ENCODE peak calls at places on chromosome 20, in seven cellular contexts. One of them, this sample, is unnamed.

GRCh38 chr20:33437141-33437911 is 6.2 kb downstream of the SNTA1 start:
- DNase-seq in activated CD4-positive, alpha-beta T cell treated with anti-CD3 and anti-CD28 coated beads for 48 hours: no peak
- DNase-seq in cardiac muscle cell: peak
- DNase-seq in nephron progenitor cell: no peak
- DNase-seq in CD4-positive, CD25-positive, alpha-beta regulatory T cell: no peak
- DNase-seq in CD8-positive, alpha-beta T cell: no peak
- DNase-seq in SK-N-DZ: no peak
- DNase-seq in this sample: no peak

GRCh38 chr20:46111028-46111835 is 6.9 kb upstream of the CD40 start:
- DNase-seq in activated CD4-positive, alpha-beta T cell treated with anti-CD3 and anti-CD28 coated beads for 48 hours: peak
- DNase-seq in cardiac muscle cell: no peak
- DNase-seq in nephron progenitor cell: no peak
- DNase-seq in CD4-positive, CD25-positive, alpha-beta regulatory T cell: no peak
- DNase-seq in CD8-positive, alpha-beta T cell: no peak
- DNase-seq in SK-N-DZ: no peak
- DNase-seq in this sample: peak

GRCh38 chr20:44342240-44342639 is 5.4 kb downstream of the R3HDML start:
- DNase-seq in activated CD4-positive, alpha-beta T cell treated with anti-CD3 and anti-CD28 coated beads for 48 hours: no peak
- DNase-seq in cardiac muscle cell: no peak
- DNase-seq in nephron progenitor cell: no peak
- DNase-seq in CD4-positive, CD25-positive, alpha-beta regulatory T cell: no peak
- DNase-seq in CD8-positive, alpha-beta T cell: no peak
- DNase-seq in SK-N-DZ: no peak
- DNase-seq in this sample: no peak

GRCh38 chr20:44287272-44288097 is 23.5 kb downstream of the FITM2 start:
- DNase-seq in activated CD4-positive, alpha-beta T cell treated with anti-CD3 and anti-CD28 coated beads for 48 hours: no peak
- DNase-seq in cardiac muscle cell: no peak
- DNase-seq in nephron progenitor cell: no peak
- DNase-seq in CD4-positive, CD25-positive, alpha-beta regulatory T cell: no peak
- DNase-seq in CD8-positive, alpha-beta T cell: no peak
- DNase-seq in SK-N-DZ: no peak
- DNase-seq in this sample: no peak

GRCh38 chr20:24097051-24097450 is 108.5 kb upstream of the GGTLC1 start:
- DNase-seq in activated CD4-positive, alpha-beta T cell treated with anti-CD3 and anti-CD28 coated beads for 48 hours: no peak
- DNase-seq in cardiac muscle cell: peak
- DNase-seq in nephron progenitor cell: no peak
- DNase-seq in CD4-positive, CD25-positive, alpha-beta regulatory T cell: no peak
- DNase-seq in CD8-positive, alpha-beta T cell: no peak
- DNase-seq in SK-N-DZ: no peak
- DNase-seq in this sample: no peak

GRCh38 chr20:40980106-40980827 is 48.4 kb upstream of the TOP1 start:
- DNase-seq in activated CD4-positive, alpha-beta T cell treated with anti-CD3 and anti-CD28 coated beads for 48 hours: no peak
- DNase-seq in cardiac muscle cell: no peak
- DNase-seq in nephron progenitor cell: no peak
- DNase-seq in CD4-positive, CD25-positive, alpha-beta regulatory T cell: no peak
- DNase-seq in CD8-positive, alpha-beta T cell: no peak
- DNase-seq in SK-N-DZ: no peak
- DNase-seq in this sample: no peak

GRCh38 chr20:63025534-63026331 is 19.0 kb upstream of the BHLHE23 start:
- DNase-seq in activated CD4-positive, alpha-beta T cell treated with anti-CD3 and anti-CD28 coated beads for 48 hours: peak
- DNase-seq in cardiac muscle cell: no peak
- DNase-seq in nephron progenitor cell: no peak
- DNase-seq in CD4-positive, CD25-positive, alpha-beta regulatory T cell: peak
- DNase-seq in CD8-positive, alpha-beta T cell: no peak
- DNase-seq in SK-N-DZ: no peak
- DNase-seq in this sample: no peak

GRCh38 chr20:57436223-57436545 is 45.0 kb downstream of the RBM38 start:
- DNase-seq in activated CD4-positive, alpha-beta T cell treated with anti-CD3 and anti-CD28 coated beads for 48 hours: no peak
- DNase-seq in cardiac muscle cell: no peak
- DNase-seq in nephron progenitor cell: no peak
- DNase-seq in CD4-positive, CD25-positive, alpha-beta regulatory T cell: no peak
- DNase-seq in CD8-positive, alpha-beta T cell: no peak
- DNase-seq in SK-N-DZ: no peak
- DNase-seq in this sample: no peak

GRCh38 chr20:40286991-40287531 is 402.0 kb downstream of the MAFB start:
- DNase-seq in activated CD4-positive, alpha-beta T cell treated with anti-CD3 and anti-CD28 coated beads for 48 hours: no peak
- DNase-seq in cardiac muscle cell: no peak
- DNase-seq in nephron progenitor cell: no peak
- DNase-seq in CD4-positive, CD25-positive, alpha-beta regulatory T cell: no peak
- DNase-seq in CD8-positive, alpha-beta T cell: no peak
- DNase-seq in SK-N-DZ: no peak
- DNase-seq in this sample: no peak

GRCh38 chr20:17967595-17968365 is 814 bp downstream of the SNX5 start:
- DNase-seq in activated CD4-positive, alpha-beta T cell treated with anti-CD3 and anti-CD28 coated beads for 48 hours: peak
- DNase-seq in cardiac muscle cell: peak
- DNase-seq in nephron progenitor cell: no peak
- DNase-seq in CD4-positive, CD25-positive, alpha-beta regulatory T cell: peak
- DNase-seq in CD8-positive, alpha-beta T cell: peak
- DNase-seq in SK-N-DZ: no peak
- DNase-seq in this sample: peak

GRCh38 chr20:13325033-13325432 is 104.0 kb downstream of the ISM1 start:
- DNase-seq in activated CD4-positive, alpha-beta T cell treated with anti-CD3 and anti-CD28 coated beads for 48 hours: peak
- DNase-seq in cardiac muscle cell: peak
- DNase-seq in nephron progenitor cell: peak
- DNase-seq in CD4-positive, CD25-positive, alpha-beta regulatory T cell: no peak
- DNase-seq in CD8-positive, alpha-beta T cell: no peak
- DNase-seq in SK-N-DZ: peak
- DNase-seq in this sample: peak

GRCh38 chr20:17565164-17565845 is 4.6 kb upstream of the DSTN start:
- DNase-seq in activated CD4-positive, alpha-beta T cell treated with anti-CD3 and anti-CD28 coated beads for 48 hours: no peak
- DNase-seq in cardiac muscle cell: no peak
- DNase-seq in nephron progenitor cell: no peak
- DNase-seq in CD4-positive, CD25-positive, alpha-beta regulatory T cell: no peak
- DNase-seq in CD8-positive, alpha-beta T cell: no peak
- DNase-seq in SK-N-DZ: no peak
- DNase-seq in this sample: no peak

GRCh38 chr20:47125553-47126373 is 230.7 kb downstream of the ZMYND8 start:
- DNase-seq in activated CD4-positive, alpha-beta T cell treated with anti-CD3 and anti-CD28 coated beads for 48 hours: no peak
- DNase-seq in cardiac muscle cell: peak
- DNase-seq in nephron progenitor cell: no peak
- DNase-seq in CD4-positive, CD25-positive, alpha-beta regulatory T cell: no peak
- DNase-seq in CD8-positive, alpha-beta T cell: no peak
- DNase-seq in SK-N-DZ: no peak
- DNase-seq in this sample: no peak

GRCh38 chr20:1588166-1588868 is 30.8 kb upstream of the SIRPD start:
- DNase-seq in activated CD4-positive, alpha-beta T cell treated with anti-CD3 and anti-CD28 coated beads for 48 hours: no peak
- DNase-seq in cardiac muscle cell: no peak
- DNase-seq in nephron progenitor cell: no peak
- DNase-seq in CD4-positive, CD25-positive, alpha-beta regulatory T cell: no peak
- DNase-seq in CD8-positive, alpha-beta T cell: no peak
- DNase-seq in SK-N-DZ: no peak
- DNase-seq in this sample: no peak

GRCh38 chr20:19930461-19930860 is 86.7 kb upstream of the NAA20 start:
- DNase-seq in activated CD4-positive, alpha-beta T cell treated with anti-CD3 and anti-CD28 coated beads for 48 hours: no peak
- DNase-seq in cardiac muscle cell: no peak
- DNase-seq in nephron progenitor cell: no peak
- DNase-seq in CD4-positive, CD25-positive, alpha-beta regulatory T cell: no peak
- DNase-seq in CD8-positive, alpha-beta T cell: no peak
- DNase-seq in SK-N-DZ: no peak
- DNase-seq in this sample: no peak

GRCh38 chr20:44033344-44033743 is 118.7 kb downstream of the TOX2 start:
- DNase-seq in activated CD4-positive, alpha-beta T cell treated with anti-CD3 and anti-CD28 coated beads for 48 hours: no peak
- DNase-seq in cardiac muscle cell: no peak
- DNase-seq in nephron progenitor cell: no peak
- DNase-seq in CD4-positive, CD25-positive, alpha-beta regulatory T cell: no peak
- DNase-seq in CD8-positive, alpha-beta T cell: no peak
- DNase-seq in SK-N-DZ: no peak
- DNase-seq in this sample: peak

GRCh38 chr20:59825944-59826759 is 107.3 kb downstream of the SYCP2 start:
- DNase-seq in activated CD4-positive, alpha-beta T cell treated with anti-CD3 and anti-CD28 coated beads for 48 hours: no peak
- DNase-seq in cardiac muscle cell: no peak
- DNase-seq in nephron progenitor cell: no peak
- DNase-seq in CD4-positive, CD25-positive, alpha-beta regulatory T cell: no peak
- DNase-seq in CD8-positive, alpha-beta T cell: no peak
- DNase-seq in SK-N-DZ: no peak
- DNase-seq in this sample: no peak

GRCh38 chr20:61189534-61189933 is 62.5 kb upstream of the CDH4 start:
- DNase-seq in activated CD4-positive, alpha-beta T cell treated with anti-CD3 and anti-CD28 coated beads for 48 hours: no peak
- DNase-seq in cardiac muscle cell: no peak
- DNase-seq in nephron progenitor cell: no peak
- DNase-seq in CD4-positive, CD25-positive, alpha-beta regulatory T cell: no peak
- DNase-seq in CD8-positive, alpha-beta T cell: no peak
- DNase-seq in SK-N-DZ: no peak
- DNase-seq in this sample: no peak

GRCh38 chr20:60589624-60590023 is 631.4 kb downstream of the CDH26 start:
- DNase-seq in activated CD4-positive, alpha-beta T cell treated with anti-CD3 and anti-CD28 coated beads for 48 hours: no peak
- DNase-seq in cardiac muscle cell: peak
- DNase-seq in nephron progenitor cell: peak
- DNase-seq in CD4-positive, CD25-positive, alpha-beta regulatory T cell: no peak
- DNase-seq in CD8-positive, alpha-beta T cell: no peak
- DNase-seq in SK-N-DZ: no peak
- DNase-seq in this sample: no peak

GRCh38 chr20:35820715-35821114 is 48.9 kb downstream of the PHF20 start:
- DNase-seq in activated CD4-positive, alpha-beta T cell treated with anti-CD3 and anti-CD28 coated beads for 48 hours: no peak
- DNase-seq in cardiac muscle cell: no peak
- DNase-seq in nephron progenitor cell: no peak
- DNase-seq in CD4-positive, CD25-positive, alpha-beta regulatory T cell: no peak
- DNase-seq in CD8-positive, alpha-beta T cell: no peak
- DNase-seq in SK-N-DZ: no peak
- DNase-seq in this sample: no peak

GRCh38 chr20:63624486-63624885 is 2.4 kb downstream of the GMEB2 start:
- DNase-seq in activated CD4-positive, alpha-beta T cell treated with anti-CD3 and anti-CD28 coated beads for 48 hours: no peak
- DNase-seq in cardiac muscle cell: no peak
- DNase-seq in nephron progenitor cell: no peak
- DNase-seq in CD4-positive, CD25-positive, alpha-beta regulatory T cell: no peak
- DNase-seq in CD8-positive, alpha-beta T cell: no peak
- DNase-seq in SK-N-DZ: no peak
- DNase-seq in this sample: peak

GRCh38 chr20:22904411-22904810 is 130.7 kb upstream of the SSTR4 start:
- DNase-seq in activated CD4-positive, alpha-beta T cell treated with anti-CD3 and anti-CD28 coated beads for 48 hours: no peak
- DNase-seq in cardiac muscle cell: no peak
- DNase-seq in nephron progenitor cell: no peak
- DNase-seq in CD4-positive, CD25-positive, alpha-beta regulatory T cell: no peak
- DNase-seq in CD8-positive, alpha-beta T cell: no peak
- DNase-seq in SK-N-DZ: no peak
- DNase-seq in this sample: no peak

GRCh38 chr20:46552460-46553420 is 2.3 kb upstream of the OCSTAMP start:
- DNase-seq in activated CD4-positive, alpha-beta T cell treated with anti-CD3 and anti-CD28 coated beads for 48 hours: peak
- DNase-seq in cardiac muscle cell: no peak
- DNase-seq in nephron progenitor cell: no peak
- DNase-seq in CD4-positive, CD25-positive, alpha-beta regulatory T cell: peak
- DNase-seq in CD8-positive, alpha-beta T cell: no peak
- DNase-seq in SK-N-DZ: no peak
- DNase-seq in this sample: no peak

GRCh38 chr20:46277602-46278001 is 30.7 kb downstream of the CDH22 start:
- DNase-seq in activated CD4-positive, alpha-beta T cell treated with anti-CD3 and anti-CD28 coated beads for 48 hours: no peak
- DNase-seq in cardiac muscle cell: peak
- DNase-seq in nephron progenitor cell: no peak
- DNase-seq in CD4-positive, CD25-positive, alpha-beta regulatory T cell: no peak
- DNase-seq in CD8-positive, alpha-beta T cell: no peak
- DNase-seq in SK-N-DZ: no peak
- DNase-seq in this sample: no peak

GRCh38 chr20:45014671-45015415 is 48.5 kb downstream of the STK4 start:
- DNase-seq in activated CD4-positive, alpha-beta T cell treated with anti-CD3 and anti-CD28 coated beads for 48 hours: no peak
- DNase-seq in cardiac muscle cell: no peak
- DNase-seq in nephron progenitor cell: no peak
- DNase-seq in CD4-positive, CD25-positive, alpha-beta regulatory T cell: no peak
- DNase-seq in CD8-positive, alpha-beta T cell: no peak
- DNase-seq in SK-N-DZ: peak
- DNase-seq in this sample: no peak

GRCh38 chr20:53623454-53624206 is 30.0 kb upstream of the ZNF217 start:
- DNase-seq in activated CD4-positive, alpha-beta T cell treated with anti-CD3 and anti-CD28 coated beads for 48 hours: peak
- DNase-seq in cardiac muscle cell: peak
- DNase-seq in nephron progenitor cell: peak
- DNase-seq in CD4-positive, CD25-positive, alpha-beta regulatory T cell: peak
- DNase-seq in CD8-positive, alpha-beta T cell: no peak
- DNase-seq in SK-N-DZ: peak
- DNase-seq in this sample: peak

GRCh38 chr20:62780696-62781095 is 15.6 kb upstream of the MRGBP start:
- DNase-seq in activated CD4-positive, alpha-beta T cell treated with anti-CD3 and anti-CD28 coated beads for 48 hours: no peak
- DNase-seq in cardiac muscle cell: no peak
- DNase-seq in nephron progenitor cell: no peak
- DNase-seq in CD4-positive, CD25-positive, alpha-beta regulatory T cell: no peak
- DNase-seq in CD8-positive, alpha-beta T cell: no peak
- DNase-seq in SK-N-DZ: no peak
- DNase-seq in this sample: no peak

GRCh38 chr20:3218307-3218988 is 9.2 kb downstream of the ITPA start:
- DNase-seq in activated CD4-positive, alpha-beta T cell treated with anti-CD3 and anti-CD28 coated beads for 48 hours: peak
- DNase-seq in cardiac muscle cell: peak
- DNase-seq in nephron progenitor cell: peak
- DNase-seq in CD4-positive, CD25-positive, alpha-beta regulatory T cell: peak
- DNase-seq in CD8-positive, alpha-beta T cell: peak
- DNase-seq in SK-N-DZ: peak
- DNase-seq in this sample: peak

GRCh38 chr20:1377984-1378742 is 14.7 kb downstream of the FKBP1A start:
- DNase-seq in activated CD4-positive, alpha-beta T cell treated with anti-CD3 and anti-CD28 coated beads for 48 hours: peak
- DNase-seq in cardiac muscle cell: no peak
- DNase-seq in nephron progenitor cell: no peak
- DNase-seq in CD4-positive, CD25-positive, alpha-beta regulatory T cell: no peak
- DNase-seq in CD8-positive, alpha-beta T cell: no peak
- DNase-seq in SK-N-DZ: no peak
- DNase-seq in this sample: no peak

GRCh38 chr20:48788486-48789072 is 39.2 kb downstream of the PREX1 start:
- DNase-seq in activated CD4-positive, alpha-beta T cell treated with anti-CD3 and anti-CD28 coated beads for 48 hours: no peak
- DNase-seq in cardiac muscle cell: no peak
- DNase-seq in nephron progenitor cell: no peak
- DNase-seq in CD4-positive, CD25-positive, alpha-beta regulatory T cell: no peak
- DNase-seq in CD8-positive, alpha-beta T cell: no peak
- DNase-seq in SK-N-DZ: no peak
- DNase-seq in this sample: no peak

GRCh38 chr20:11232249-11232648 is 558.5 kb upstream of the JAG1 start:
- DNase-seq in activated CD4-positive, alpha-beta T cell treated with anti-CD3 and anti-CD28 coated beads for 48 hours: no peak
- DNase-seq in cardiac muscle cell: no peak
- DNase-seq in nephron progenitor cell: no peak
- DNase-seq in CD4-positive, CD25-positive, alpha-beta regulatory T cell: no peak
- DNase-seq in CD8-positive, alpha-beta T cell: no peak
- DNase-seq in SK-N-DZ: no peak
- DNase-seq in this sample: no peak

GRCh38 chr20:53581444-53582311 is 12.0 kb downstream of the ZNF217 start:
- DNase-seq in activated CD4-positive, alpha-beta T cell treated with anti-CD3 and anti-CD28 coated beads for 48 hours: peak
- DNase-seq in cardiac muscle cell: no peak
- DNase-seq in nephron progenitor cell: no peak
- DNase-seq in CD4-positive, CD25-positive, alpha-beta regulatory T cell: peak
- DNase-seq in CD8-positive, alpha-beta T cell: peak
- DNase-seq in SK-N-DZ: no peak
- DNase-seq in this sample: no peak

GRCh38 chr20:53736122-53736756 is 142.6 kb upstream of the ZNF217 start:
- DNase-seq in activated CD4-positive, alpha-beta T cell treated with anti-CD3 and anti-CD28 coated beads for 48 hours: no peak
- DNase-seq in cardiac muscle cell: peak
- DNase-seq in nephron progenitor cell: no peak
- DNase-seq in CD4-positive, CD25-positive, alpha-beta regulatory T cell: no peak
- DNase-seq in CD8-positive, alpha-beta T cell: no peak
- DNase-seq in SK-N-DZ: no peak
- DNase-seq in this sample: no peak

GRCh38 chr20:57498425-57499400 is 26.2 kb downstream of the CTCFL start:
- DNase-seq in activated CD4-positive, alpha-beta T cell treated with anti-CD3 and anti-CD28 coated beads for 48 hours: peak
- DNase-seq in cardiac muscle cell: peak
- DNase-seq in nephron progenitor cell: peak
- DNase-seq in CD4-positive, CD25-positive, alpha-beta regulatory T cell: peak
- DNase-seq in CD8-positive, alpha-beta T cell: no peak
- DNase-seq in SK-N-DZ: no peak
- DNase-seq in this sample: peak

GRCh38 chr20:6768228-6769185 is 1.0 kb downstream of the BMP2 start:
- DNase-seq in activated CD4-positive, alpha-beta T cell treated with anti-CD3 and anti-CD28 coated beads for 48 hours: peak
- DNase-seq in cardiac muscle cell: peak
- DNase-seq in nephron progenitor cell: peak
- DNase-seq in CD4-positive, CD25-positive, alpha-beta regulatory T cell: no peak
- DNase-seq in CD8-positive, alpha-beta T cell: no peak
- DNase-seq in SK-N-DZ: no peak
- DNase-seq in this sample: peak

GRCh38 chr20:58612021-58612700 is 38.9 kb upstream of the STX16 start:
- DNase-seq in activated CD4-positive, alpha-beta T cell treated with anti-CD3 and anti-CD28 coated beads for 48 hours: no peak
- DNase-seq in cardiac muscle cell: no peak
- DNase-seq in nephron progenitor cell: no peak
- DNase-seq in CD4-positive, CD25-positive, alpha-beta regulatory T cell: no peak
- DNase-seq in CD8-positive, alpha-beta T cell: no peak
- DNase-seq in SK-N-DZ: no peak
- DNase-seq in this sample: no peak

GRCh38 chr20:23052904-23053303 is 3.4 kb upstream of the THBD start:
- DNase-seq in activated CD4-positive, alpha-beta T cell treated with anti-CD3 and anti-CD28 coated beads for 48 hours: no peak
- DNase-seq in cardiac muscle cell: no peak
- DNase-seq in nephron progenitor cell: no peak
- DNase-seq in CD4-positive, CD25-positive, alpha-beta regulatory T cell: no peak
- DNase-seq in CD8-positive, alpha-beta T cell: no peak
- DNase-seq in SK-N-DZ: no peak
- DNase-seq in this sample: no peak

GRCh38 chr20:57230247-57230646 is 36.2 kb downstream of the BMP7 start:
- DNase-seq in activated CD4-positive, alpha-beta T cell treated with anti-CD3 and anti-CD28 coated beads for 48 hours: no peak
- DNase-seq in cardiac muscle cell: no peak
- DNase-seq in nephron progenitor cell: no peak
- DNase-seq in CD4-positive, CD25-positive, alpha-beta regulatory T cell: no peak
- DNase-seq in CD8-positive, alpha-beta T cell: no peak
- DNase-seq in SK-N-DZ: no peak
- DNase-seq in this sample: no peak